ENCODE peak calls at places on chromosome X, in four cellular contexts. C is AG08396, J is MCF 10A, D is mesendoderm. U is an unnamed sample.

GRCh38 chrX:16573781-16574180 is 76.2 kb upstream of the S100G start:
- DNase-seq in C (peak; percentile 53), J (peak; percentile 14), D (peak; percentile 61), U (peak; percentile 58)

GRCh38 chrX:82961129-82961528 is 547.0 kb upstream of the POU3F4 start:
- DNase-seq in C (no peak), J (peak; percentile 19), D (peak; percentile 78), U (no peak)

GRCh38 chrX:155094468-155095061 is 23.3 kb downstream of the BRCC3 start:
- DNase-seq in C (no peak), J (peak; percentile 66), D (peak; percentile 19), U (peak; percentile 10)

GRCh38 chrX:16300831-16301230 is 133.6 kb downstream of the MAGEB17 start:
- DNase-seq in C (no peak), J (no peak), D (no peak), U (no peak)

GRCh38 chrX:41556958-41557357 is 109.8 kb downstream of the NYX start:
- DNase-seq in C (no peak), J (no peak), D (no peak), U (no peak)

GRCh38 chrX:11100281-11101035 is 10.7 kb upstream of the HCCS start:
- DNase-seq in C (peak; percentile 59), J (peak; percentile 72), D (peak; percentile 69), U (peak; percentile 68)

GRCh38 chrX:103774070-103774642 is 2.5 kb upstream of the PLP1 start:
- DNase-seq in C (peak; percentile 32), J (peak; percentile 64), D (no peak), U (peak; percentile 46)

GRCh38 chrX:14027511-14028019 is 2.1 kb downstream of the GEMIN8 start:
- DNase-seq in C (peak; percentile 42), J (peak; percentile 70), D (no peak), U (no peak)

GRCh38 chrX:30612250-30612655 is 34.7 kb upstream of the TASL start:
- DNase-seq in C (no peak), J (peak; percentile 61), D (no peak), U (no peak)

GRCh38 chrX:8848921-8849320 is 47.7 kb upstream of the FAM9A start:
- DNase-seq in C (no peak), J (no peak), D (no peak), U (peak; percentile 29)

GRCh38 chrX:1322393-1322792 is 14.2 kb upstream of the IL3RA start:
- DNase-seq in C (no peak), J (no peak), D (no peak), U (no peak)

GRCh38 chrX:72308566-72309296 is 3.0 kb upstream of the CITED1 start:
- DNase-seq in C (peak; percentile 73), J (peak; percentile 67), D (peak; percentile 88), U (peak; percentile 66)

GRCh38 chrX:128816919-128817318 is 706.4 kb downstream of the SMARCA1 start:
- DNase-seq in C (no peak), J (peak; percentile 18), D (peak; percentile 51), U (no peak)

GRCh38 chrX:30821116-30821515 is 67.9 kb downstream of the TAB3 start:
- DNase-seq in C (no peak), J (no peak), D (no peak), U (no peak)

GRCh38 chrX:150683536-150684146 is 9.6 kb upstream of the MTMR1 start:
- DNase-seq in C (peak; percentile 25), J (peak; percentile 71), D (peak; percentile 63), U (peak; percentile 29)

GRCh38 chrX:136272325-136272724 is 21.1 kb upstream of the MAP7D3 start:
- DNase-seq in C (no peak), J (peak; percentile 27), D (no peak), U (peak; percentile 17)

GRCh38 chrX:37765507-37765906 is 14.4 kb upstream of the CYBB start:
- DNase-seq in C (no peak), J (no peak), D (no peak), U (no peak)

GRCh38 chrX:69297521-69297920 is 132.3 kb upstream of the PJA1 start:
- DNase-seq in C (no peak), J (no peak), D (no peak), U (no peak)

GRCh38 chrX:146906166-146906565 is 91.6 kb upstream of the CXorf51A start:
- DNase-seq in C (no peak), J (no peak), D (no peak), U (no peak)

GRCh38 chrX:1153940-1154339 is 58.5 kb downstream of the CRLF2 start:
- DNase-seq in C (no peak), J (no peak), D (peak; percentile 34), U (no peak)

GRCh38 chrX:111483876-111484275 is 27.6 kb upstream of the SERTM2 start:
- DNase-seq in C (no peak), J (no peak), D (no peak), U (no peak)

GRCh38 chrX:77689376-77689775 is 96.6 kb downstream of the ATRX start:
- DNase-seq in C (no peak), J (no peak), D (no peak), U (no peak)

GRCh38 chrX:39753296-39753996 is 344.3 kb downstream of the BCOR start:
- DNase-seq in C (no peak), J (no peak), D (peak; percentile 95), U (no peak)

U was measured in AG20443.